ENCODE peak calls at places on chromosomes 6 and 20, in four cellular contexts. N is AG10803, Y is GM13977, A is adrenal gland. Q is an unnamed sample.

GRCh38 chr20:19056909-19057308 is 155.5 kb upstream of the SLC24A3 start:
- DNase-seq in N (no peak), Y (no peak), A (peak), Q (no peak)

GRCh38 chr6:169145991-169146501 is 107.6 kb downstream of the THBS2 start:
- DNase-seq in N (peak), Y (no peak), A (no peak), Q (no peak)

GRCh38 chr20:9660236-9660868 is 146.0 kb downstream of the LAMP5 start:
- DNase-seq in N (peak), Y (no peak), A (peak), Q (no peak)

GRCh38 chr6:143062551-143062950 is 1.9 kb downstream of the AIG1 start:
- DNase-seq in N (no peak), Y (no peak), A (no peak), Q (no peak)

GRCh38 chr6:26295691-26296555 is 69.1 kb upstream of the BTN3A2 start:
- DNase-seq in N (peak), Y (no peak), A (peak), Q (no peak)

GRCh38 chr6:25384967-25385366 is 105.8 kb downstream of the CARMIL1 start:
- DNase-seq in N (no peak), Y (no peak), A (no peak), Q (no peak)

GRCh38 chr6:8525370-8525769 is 90.0 kb upstream of the SLC35B3 start:
- DNase-seq in N (no peak), Y (no peak), A (no peak), Q (no peak)

GRCh38 chr20:25858495-25859425 is 162.1 kb upstream of the ZNF337 start:
- DNase-seq in N (no peak), Y (no peak), A (no peak), Q (no peak)

GRCh38 chr20:53806683-53807401 is 213.2 kb upstream of the ZNF217 start:
- DNase-seq in N (no peak), Y (no peak), A (no peak), Q (no peak)

GRCh38 chr6:45265246-45265645 is 62.9 kb upstream of the RUNX2 start:
- DNase-seq in N (no peak), Y (no peak), A (no peak), Q (no peak)

GRCh38 chr6:4341078-4341797 is 205.9 kb upstream of the ECI2 start:
- DNase-seq in N (no peak), Y (no peak), A (no peak), Q (no peak)

GRCh38 chr6:109236140-109237081 is 141.1 kb downstream of the CEP57L1 start:
- DNase-seq in N (no peak), Y (peak), A (no peak), Q (peak)

GRCh38 chr6:3522561-3523287 is 65.9 kb upstream of the SLC22A23 start:
- DNase-seq in N (peak), Y (no peak), A (no peak), Q (no peak)

GRCh38 chr20:7136886-7137285 is 369.4 kb downstream of the BMP2 start:
- DNase-seq in N (no peak), Y (no peak), A (no peak), Q (no peak)

GRCh38 chr20:44896583-44896982 is 11.1 kb downstream of the YWHAB start:
- DNase-seq in N (peak), Y (no peak), A (no peak), Q (no peak)

GRCh38 chr6:153003294-153003645 is 761 bp upstream of the MTRF1L start:
- DNase-seq in N (no peak), Y (peak), A (no peak), Q (no peak)

DNA sequence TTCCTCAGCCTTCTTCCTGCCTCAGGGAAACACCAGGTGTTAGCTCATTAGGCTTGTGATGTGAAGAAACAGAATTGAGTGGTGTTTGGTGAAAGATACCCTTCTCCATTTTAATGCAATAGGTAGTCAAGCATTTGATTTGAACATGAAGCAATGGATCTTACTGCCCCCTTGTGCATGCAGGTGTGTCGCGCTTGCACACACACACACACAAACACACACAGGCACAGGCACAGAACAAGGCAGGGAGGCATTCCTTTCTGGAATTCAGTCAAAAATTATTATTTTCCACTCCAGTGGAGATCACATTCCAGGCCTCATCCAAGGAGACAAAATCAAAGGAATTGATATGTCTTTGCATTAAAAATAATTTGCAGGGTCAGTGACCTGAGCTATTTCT is 667.0 kb upstream of the MARCKS start:
- DNase-seq in N (no peak), Y (no peak), A (no peak), Q (no peak)
- TF ChIP-seq CTCF in N (no peak), Y (no peak), A (no peak), Q (no peak)

GRCh38 chr6:154445417-154445816 is 65.1 kb downstream of the CNKSR3 start:
- DNase-seq in N (no peak), Y (no peak), A (no peak), Q (no peak)

GRCh38 chr6:154450498-154450897 is 60.0 kb downstream of the CNKSR3 start:
- DNase-seq in N (no peak), Y (no peak), A (no peak), Q (no peak)

GRCh38 chr6:154447929-154448328 is 62.6 kb downstream of the CNKSR3 start:
- DNase-seq in N (no peak), Y (no peak), A (no peak), Q (no peak)

GRCh38 chr6:154446984-154447383 is 63.5 kb downstream of the CNKSR3 start:
- DNase-seq in N (no peak), Y (no peak), A (no peak), Q (no peak)

GRCh38 chr6:154448448-154449096 is 61.9 kb downstream of the CNKSR3 start:
- DNase-seq in N (peak), Y (no peak), A (no peak), Q (no peak)
- TF ChIP-seq CTCF in N (peak), Y (no peak), A (peak), Q (no peak)

DNA sequence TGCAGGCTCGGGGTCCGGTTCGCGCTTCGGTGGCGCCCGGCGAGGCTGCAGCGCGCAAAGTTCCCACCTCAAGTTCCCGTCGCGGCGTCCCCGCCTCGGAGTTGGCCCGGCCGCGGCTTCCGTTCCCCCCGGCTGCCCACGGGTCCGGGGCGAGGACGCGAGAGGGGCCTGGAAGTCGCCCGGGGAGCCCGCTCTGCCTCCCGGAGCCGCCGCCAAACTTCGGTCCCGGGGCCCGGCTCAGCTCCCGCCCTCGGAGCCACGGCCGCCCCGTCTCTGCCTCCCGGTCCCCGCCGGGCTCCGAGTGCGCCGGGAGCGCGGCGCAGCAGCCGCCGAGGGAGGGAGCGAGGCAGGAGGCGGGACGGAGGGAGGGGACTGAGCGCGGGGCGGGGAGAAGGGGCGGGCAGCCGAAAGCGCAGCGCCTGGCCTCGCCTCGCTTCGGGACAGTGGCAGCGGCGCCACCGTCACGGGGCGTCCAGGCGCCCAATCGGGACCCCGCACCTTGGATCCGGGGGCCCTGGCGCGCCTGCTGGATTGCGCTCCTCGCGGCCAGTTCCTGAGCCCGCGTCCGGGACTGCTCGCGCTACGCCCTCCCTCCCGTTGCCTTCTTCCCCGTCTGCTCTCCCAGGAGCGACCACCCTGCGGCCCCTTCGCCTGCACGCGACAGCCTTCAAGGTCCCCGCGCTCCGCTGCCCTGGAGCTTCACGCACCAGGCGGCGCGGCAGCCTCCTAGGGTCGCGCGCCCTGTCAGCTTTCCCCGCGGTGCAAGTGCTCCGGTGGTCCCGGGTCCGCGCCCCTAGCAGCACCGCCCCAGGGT is at the start of gene KCNG1:
- DNase-seq in N (peak), Y (peak), A (peak), Q (peak)
- TF ChIP-seq CTCF in N (no peak), Y (no peak), A (no peak), Q (no peak)

GRCh38 chr20:49236301-49236700 is 17.1 kb downstream of the DDX27 start:
- DNase-seq in N (no peak), Y (no peak), A (no peak), Q (no peak)
- TF ChIP-seq CTCF in N (no peak), Y (no peak), A (no peak), Q (no peak)

DNA sequence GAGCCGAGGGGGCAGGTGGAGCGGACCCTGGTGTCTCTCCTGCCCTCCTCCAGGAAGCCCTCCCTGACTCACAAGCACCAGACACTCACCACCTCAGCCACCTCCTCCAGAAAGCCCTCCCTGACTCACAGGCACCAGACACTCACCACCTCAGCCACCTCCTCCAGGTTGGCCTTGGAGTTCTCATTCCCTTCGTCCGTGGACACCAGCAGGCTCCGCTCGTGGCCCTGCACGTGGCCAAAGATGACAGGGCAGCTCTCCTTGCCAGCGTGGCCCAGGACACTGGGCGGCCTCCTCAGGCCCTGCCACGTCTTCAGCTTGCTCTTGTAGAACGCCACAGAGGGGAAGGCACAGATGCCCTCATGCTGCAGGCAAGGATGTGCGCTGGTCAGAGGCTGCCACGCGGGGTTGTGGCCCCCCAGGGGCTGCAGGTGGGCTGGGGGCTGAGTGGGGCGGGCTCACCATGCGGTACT is 6.4 kb downstream of the FNDC11 start:
- DNase-seq in N (no peak), Y (no peak), A (no peak), Q (no peak)
- TF ChIP-seq CTCF in N (no peak), Y (no peak), A (no peak), Q (no peak)

DNA sequence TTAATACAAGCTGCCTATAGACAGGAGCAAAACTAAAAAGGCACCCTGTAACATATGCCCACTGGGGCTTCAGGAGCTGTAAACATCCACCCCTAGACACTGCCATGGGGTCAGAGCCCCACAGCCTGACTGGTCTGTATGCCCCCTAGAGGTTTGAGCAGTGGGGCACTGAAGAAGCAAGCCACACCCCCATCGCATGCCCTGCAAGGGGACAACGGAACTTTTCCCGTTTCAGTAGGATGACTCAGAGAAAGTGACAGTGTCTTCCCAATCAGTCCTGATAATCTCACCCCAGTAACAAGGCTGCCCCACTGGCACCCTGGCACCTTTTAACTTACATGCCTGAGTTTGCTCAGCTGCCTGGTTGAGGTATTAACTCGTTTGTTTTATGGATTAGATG is 35.9 kb downstream of the BEND3 start:
- DNase-seq in N (no peak), Y (no peak), A (peak), Q (no peak)
- TF ChIP-seq CTCF in N (no peak), Y (no peak), A (no peak), Q (no peak)